ENCODE peak calls at places on chromosomes 1 and 21, in seven cellular contexts. T is CD4-positive, CD25-positive, alpha-beta regulatory T cell; V is CD8-positive, alpha-beta memory T cell; Z is GM23338; N is substantia nigra; O is aorta; Y is tibial artery. B is an unnamed sample.

GRCh38 chr1:230976825-230977747 is 1.6 kb downstream of the TTC13 start:
- DNase-seq in N (no peak), Y (no peak), V (peak; percentile 76), O (no peak), T (peak; percentile 12), Z (no peak), B (peak; percentile 15)

GRCh38 chr1:161198877-161199431 is at the start of gene ADAMTS4:
- DNase-seq in Z (peak; percentile 63), T (no peak), N (peak; percentile 53), Y (peak; percentile 62), O (peak; percentile 82), V (no peak), B (no peak)

GRCh38 chr1:101089608-101090007 is 64.0 kb upstream of the DPH5 start:
- DNase-seq in V (no peak), T (no peak), N (no peak), Y (no peak), O (no peak), Z (no peak), B (no peak)

GRCh38 chr1:184574588-184574987 is 180.1 kb downstream of the EDEM3 start:
- DNase-seq in Z (peak; percentile 62), V (no peak), Y (no peak), N (no peak), T (no peak), O (no peak), B (no peak)

GRCh38 chr21:45982256-45982757 is 737 bp downstream of the COL6A1 start:
- DNase-seq in O (peak; percentile 84), Z (no peak), Y (peak; percentile 81), V (no peak), N (no peak), T (no peak), B (no peak)

GRCh38 chr21:25103500-25104207 is 503.6 kb downstream of the MRPL39 start:
- DNase-seq in T (no peak), N (no peak), V (no peak), Y (no peak), Z (no peak), O (no peak), B (no peak)

GRCh38 chr1:39816431-39817090 is 27.9 kb upstream of the BMP8B start:
- DNase-seq in Z (peak; percentile 79), O (peak; percentile 89), Y (peak; percentile 81), V (peak; percentile 37), T (peak; percentile 39), N (peak; percentile 52), B (peak; percentile 64)

GRCh38 chr1:181416268-181416855 is 67.0 kb upstream of the CACNA1E start:
- DNase-seq in Y (no peak), N (no peak), V (no peak), T (no peak), Z (no peak), O (no peak), B (no peak)

GRCh38 chr21:32321480-32321879 is 22.8 kb downstream of the MRAP start:
- DNase-seq in Y (no peak), T (no peak), N (no peak), V (no peak), Z (no peak), O (no peak), B (no peak)

GRCh38 chr1:201885531-201886075 is 3.1 kb upstream of the SHISA4 start:
- DNase-seq in Z (no peak), T (no peak), N (no peak), Y (peak; percentile 58), V (no peak), O (no peak), B (no peak)

GRCh38 chr21:29719561-29719960 is 220.2 kb downstream of the GRIK1 start:
- DNase-seq in T (no peak), N (no peak), Y (no peak), O (no peak), V (no peak), Z (no peak), B (no peak)

GRCh38 chr1:206589206-206589605 is 23.1 kb downstream of the EIF2D start:
- DNase-seq in Y (no peak), T (no peak), N (no peak), V (no peak), Z (no peak), O (no peak), B (no peak)

GRCh38 chr1:151947140-151947539 is 37.8 kb upstream of the THEM4 start:
- DNase-seq in T (no peak), Y (no peak), O (no peak), N (no peak), V (no peak), Z (no peak), B (no peak)

GRCh38 chr1:36323636-36324321 is at the start of gene EVA1B:
- DNase-seq in Z (peak; percentile 76), T (peak; percentile 52), Y (peak; percentile 94), V (peak; percentile 34), N (no peak), O (peak; percentile 92), B (peak; percentile 70)

GRCh38 chr1:232473319-232473718 is 156.6 kb downstream of the SIPA1L2 start:
- DNase-seq in Y (no peak), N (no peak), O (no peak), Z (peak; percentile 58), V (no peak), T (no peak), B (no peak)

GRCh38 chr21:42122398-42122797 is 51.3 kb downstream of the UMODL1 start:
- DNase-seq in N (no peak), V (no peak), Y (no peak), O (no peak), Z (no peak), T (no peak), B (no peak)

GRCh38 chr1:222654849-222655248 is 37.0 kb downstream of the MIA3 start:
- DNase-seq in Y (no peak), Z (no peak), N (no peak), T (peak; percentile 75), O (peak; percentile 65), V (peak; percentile 84), B (peak; percentile 72)

DNA sequence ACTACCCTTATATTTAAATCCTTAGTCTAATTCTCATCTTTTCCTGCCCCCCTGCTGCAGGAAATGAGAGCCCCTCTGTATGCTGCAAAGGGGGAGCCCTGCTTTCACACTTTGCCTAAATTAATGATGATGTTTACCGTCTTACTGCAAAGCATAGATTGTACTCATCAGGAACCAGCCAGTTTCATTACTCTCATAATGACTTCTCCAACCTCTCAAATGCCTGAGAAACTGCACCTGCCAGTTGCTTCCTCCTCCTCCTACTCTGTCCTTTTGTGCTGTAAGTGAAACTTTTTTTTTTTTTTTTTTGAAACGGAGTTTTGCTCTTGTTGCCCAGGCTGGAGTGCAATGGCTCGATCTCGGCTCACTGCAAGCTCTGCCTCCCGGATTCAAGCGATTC is 101.7 kb downstream of the ADSS2 start:
- DNase-seq in T (no peak), Z (no peak), O (no peak), V (no peak), Y (no peak), N (no peak), B (no peak)
- H3K27ac ChIP-seq in T (no peak overlapping the region), Z (peak overlapping the region; percentile 70), O (no peak overlapping the region), V (no peak overlapping the region), Y (no peak overlapping the region), N (no peak overlapping the region), B (no peak overlapping the region)

DNA sequence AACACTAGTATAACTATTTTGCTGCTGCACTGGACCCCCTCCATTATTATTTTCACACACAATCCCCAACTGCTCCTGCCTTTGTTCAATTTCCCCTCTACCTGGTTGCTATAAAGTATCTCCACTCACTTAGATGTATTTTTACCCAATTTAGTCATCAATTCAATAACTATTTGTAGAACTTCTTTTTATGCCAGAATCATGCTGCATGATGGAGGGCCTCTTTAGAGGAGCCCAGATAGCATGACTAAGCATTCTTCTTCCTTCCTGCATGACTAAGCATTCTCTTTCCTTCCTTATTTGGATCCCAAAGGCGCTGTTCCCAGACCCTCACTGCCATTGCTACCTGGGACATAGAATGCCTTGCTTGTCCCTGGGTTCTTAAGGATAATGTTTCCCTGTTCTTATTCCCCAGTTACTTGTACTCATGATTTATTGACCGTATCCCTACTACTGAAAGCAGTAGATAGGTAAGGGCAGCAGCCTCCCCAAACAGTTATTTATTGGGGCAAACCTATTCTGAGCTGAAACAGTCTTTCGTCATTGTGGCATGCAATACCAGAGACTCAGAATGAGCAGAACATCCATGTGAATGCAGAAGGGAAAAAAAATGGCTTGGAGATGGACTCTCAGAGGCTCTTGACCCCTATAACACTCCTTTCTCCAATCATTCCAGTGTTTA is 89.3 kb upstream of the AKT3 start:
- DNase-seq in O (no peak), Z (peak; percentile 67), V (no peak), N (no peak), Y (no peak), T (no peak), B (no peak)
- H3K27ac ChIP-seq in O (no peak overlapping the region), Z (no peak overlapping the region), V (no peak overlapping the region), N (no peak overlapping the region), Y (no peak overlapping the region), T (no peak overlapping the region), B (no peak overlapping the region)

GRCh38 chr1:113937146-113937545 is 8.0 kb downstream of the HIPK1 start:
- DNase-seq in O (no peak), V (no peak), Y (no peak), Z (no peak), N (no peak), T (no peak), B (no peak)
- H3K27ac ChIP-seq in O (no peak overlapping the region), V (no peak overlapping the region), Y (no peak overlapping the region), Z (no peak overlapping the region), N (no peak overlapping the region), T (no peak overlapping the region), B (peak overlapping the region; percentile 47)

GRCh38 chr1:111669268-111669667 is 49.7 kb downstream of the RAP1A start:
- DNase-seq in Y (no peak), V (no peak), N (no peak), Z (no peak), T (no peak), O (no peak), B (no peak)
- H3K27ac ChIP-seq in Y (peak overlapping the region; percentile 75), V (no peak overlapping the region), N (no peak overlapping the region), Z (no peak overlapping the region), T (no peak overlapping the region), O (no peak overlapping the region), B (no peak overlapping the region)

GRCh38 chr1:8665824-8666223 is 151.6 kb downstream of the RERE start:
- DNase-seq in V (no peak), N (no peak), O (no peak), Z (no peak), T (no peak), Y (no peak), B (no peak)

GRCh38 chr1:8664887-8665286 is 152.6 kb downstream of the RERE start:
- DNase-seq in V (no peak), T (no peak), Y (no peak), Z (no peak), O (no peak), N (no peak), B (no peak)

GRCh38 chr1:8667869-8668595 is 149.4 kb downstream of the RERE start:
- DNase-seq in N (no peak), Z (no peak), Y (no peak), O (no peak), T (no peak), V (no peak), B (no peak)

GRCh38 chr1:8663915-8664331 is 153.5 kb downstream of the RERE start:
- DNase-seq in Y (no peak), O (no peak), V (no peak), Z (no peak), T (no peak), N (no peak), B (peak; percentile 23)

GRCh38 chr1:8666394-8667167 is 150.9 kb downstream of the RERE start:
- DNase-seq in Z (no peak), O (no peak), T (no peak), N (no peak), V (no peak), Y (no peak), B (no peak)
- H3K27ac ChIP-seq in Z (no peak overlapping the region), O (no peak overlapping the region), T (no peak overlapping the region), N (no peak overlapping the region), V (no peak overlapping the region), Y (no peak overlapping the region), B (no peak overlapping the region)

GRCh38 chr1:6918286-6918907 is 133.1 kb downstream of the CAMTA1 start:
- DNase-seq in V (no peak), N (no peak), O (no peak), Y (no peak), Z (no peak), T (no peak), B (no peak)
- H3K27ac ChIP-seq in V (no peak overlapping the region), N (no peak overlapping the region), O (no peak overlapping the region), Y (no peak overlapping the region), Z (no peak overlapping the region), T (no peak overlapping the region), B (no peak overlapping the region)

B was measured in DND-41.